ENCODE peak calls at places on chromosomes 6 and 20, in seven cellular contexts. One of them, this sample, is unnamed.

GRCh38 chr6:93248591-93248990 is 170.8 kb downstream of the EPHA7 start:
- DNase-seq in bronchial epithelial cell: no peak
- DNase-seq in left lung: no peak
- DNase-seq in colonic mucosa: no peak
- DNase-seq in mammary epithelial cell: no peak
- DNase-seq in lower lobe of right lung: no peak
- DNase-seq in psoas muscle: no peak
- DNase-seq in this sample: peak; percentile 4

GRCh38 chr20:62787329-62787728 is 8.9 kb upstream of the MRGBP start:
- DNase-seq in colonic mucosa: no peak
- DNase-seq in mammary epithelial cell: no peak
- DNase-seq in bronchial epithelial cell: no peak
- DNase-seq in left lung: no peak
- DNase-seq in lower lobe of right lung: no peak
- DNase-seq in psoas muscle: no peak
- DNase-seq in this sample: no peak

GRCh38 chr20:64247970-64248841 is 7.3 kb upstream of the PCMTD2 start:
- DNase-seq in lower lobe of right lung: no peak
- DNase-seq in psoas muscle: no peak
- DNase-seq in mammary epithelial cell: no peak
- DNase-seq in left lung: no peak
- DNase-seq in colonic mucosa: no peak
- DNase-seq in bronchial epithelial cell: no peak
- DNase-seq in this sample: no peak

GRCh38 chr6:81128671-81129070 is 623.8 kb downstream of the TENT5A start:
- DNase-seq in colonic mucosa: no peak
- DNase-seq in lower lobe of right lung: no peak
- DNase-seq in left lung: no peak
- DNase-seq in psoas muscle: no peak
- DNase-seq in mammary epithelial cell: no peak
- DNase-seq in bronchial epithelial cell: no peak
- DNase-seq in this sample: no peak

GRCh38 chr6:503610-504362 is 112.2 kb downstream of the IRF4 start:
- DNase-seq in lower lobe of right lung: no peak
- DNase-seq in left lung: no peak
- DNase-seq in mammary epithelial cell: no peak
- DNase-seq in bronchial epithelial cell: no peak
- DNase-seq in psoas muscle: no peak
- DNase-seq in colonic mucosa: no peak
- DNase-seq in this sample: no peak

GRCh38 chr6:109336221-109336955 is 45.9 kb downstream of the CD164 start:
- DNase-seq in mammary epithelial cell: peak; percentile 31
- DNase-seq in left lung: no peak
- DNase-seq in psoas muscle: no peak
- DNase-seq in colonic mucosa: peak; percentile 86
- DNase-seq in lower lobe of right lung: no peak
- DNase-seq in bronchial epithelial cell: peak; percentile 90
- DNase-seq in this sample: peak; percentile 16

GRCh38 chr20:62112368-62112767 is 9.9 kb upstream of the LSM14B start:
- DNase-seq in psoas muscle: no peak
- DNase-seq in colonic mucosa: no peak
- DNase-seq in bronchial epithelial cell: no peak
- DNase-seq in lower lobe of right lung: no peak
- DNase-seq in mammary epithelial cell: no peak
- DNase-seq in left lung: no peak
- DNase-seq in this sample: no peak

GRCh38 chr6:33610779-33611421 is 10.2 kb upstream of the ITPR3 start:
- DNase-seq in colonic mucosa: peak; percentile 64
- DNase-seq in mammary epithelial cell: peak; percentile 66
- DNase-seq in lower lobe of right lung: no peak
- DNase-seq in left lung: no peak
- DNase-seq in bronchial epithelial cell: no peak
- DNase-seq in psoas muscle: no peak
- DNase-seq in this sample: no peak

GRCh38 chr6:16759646-16760535 is 1.4 kb downstream of the ATXN1 start:
- DNase-seq in bronchial epithelial cell: peak; percentile 62
- DNase-seq in psoas muscle: peak; percentile 95
- DNase-seq in colonic mucosa: peak; percentile 92
- DNase-seq in mammary epithelial cell: peak; percentile 89
- DNase-seq in lower lobe of right lung: peak; percentile 93
- DNase-seq in left lung: peak; percentile 97
- DNase-seq in this sample: peak; percentile 83

GRCh38 chr6:54681987-54682386 is 164.6 kb upstream of the FAM83B start:
- DNase-seq in psoas muscle: no peak
- DNase-seq in colonic mucosa: no peak
- DNase-seq in mammary epithelial cell: peak; percentile 59
- DNase-seq in lower lobe of right lung: no peak
- DNase-seq in left lung: no peak
- DNase-seq in bronchial epithelial cell: peak; percentile 28
- DNase-seq in this sample: peak; percentile 65

GRCh38 chr6:105431226-105431625 is 28.3 kb upstream of the PREP start:
- DNase-seq in mammary epithelial cell: peak; percentile 46
- DNase-seq in colonic mucosa: peak; percentile 30
- DNase-seq in bronchial epithelial cell: peak; percentile 66
- DNase-seq in lower lobe of right lung: no peak
- DNase-seq in left lung: no peak
- DNase-seq in psoas muscle: no peak
- DNase-seq in this sample: peak; percentile 40

GRCh38 chr6:43718387-43719105 is 31.0 kb upstream of the MRPS18A start:
- DNase-seq in bronchial epithelial cell: no peak
- DNase-seq in psoas muscle: no peak
- DNase-seq in mammary epithelial cell: no peak
- DNase-seq in lower lobe of right lung: no peak
- DNase-seq in colonic mucosa: no peak
- DNase-seq in left lung: no peak
- DNase-seq in this sample: no peak

GRCh38 chr20:10316582-10316981 is 98.0 kb downstream of the SNAP25 start:
- DNase-seq in bronchial epithelial cell: no peak
- DNase-seq in colonic mucosa: no peak
- DNase-seq in mammary epithelial cell: no peak
- DNase-seq in lower lobe of right lung: no peak
- DNase-seq in psoas muscle: no peak
- DNase-seq in left lung: no peak
- DNase-seq in this sample: no peak

GRCh38 chr20:51700809-51701285 is 67.3 kb downstream of the ATP9A start:
- DNase-seq in colonic mucosa: peak; percentile 64
- DNase-seq in left lung: no peak
- DNase-seq in mammary epithelial cell: peak; percentile 27
- DNase-seq in bronchial epithelial cell: peak; percentile 38
- DNase-seq in lower lobe of right lung: no peak
- DNase-seq in psoas muscle: no peak
- DNase-seq in this sample: peak; percentile 38

GRCh38 chr20:58891076-58891685 is 38.7 kb downstream of the GNAS start:
- DNase-seq in bronchial epithelial cell: no peak
- DNase-seq in colonic mucosa: peak; percentile 78
- DNase-seq in psoas muscle: peak; percentile 90
- DNase-seq in mammary epithelial cell: peak; percentile 61
- DNase-seq in lower lobe of right lung: peak; percentile 84
- DNase-seq in left lung: peak; percentile 94
- DNase-seq in this sample: peak; percentile 35

GRCh38 chr6:11232968-11233626 is 629 bp upstream of the NEDD9 start:
- DNase-seq in mammary epithelial cell: no peak
- DNase-seq in colonic mucosa: peak; percentile 61
- DNase-seq in left lung: no peak
- DNase-seq in bronchial epithelial cell: no peak
- DNase-seq in lower lobe of right lung: no peak
- DNase-seq in psoas muscle: no peak
- DNase-seq in this sample: no peak

GRCh38 chr6:16249971-16250370 is 11.6 kb downstream of the GMPR start:
- DNase-seq in psoas muscle: no peak
- DNase-seq in colonic mucosa: no peak
- DNase-seq in lower lobe of right lung: no peak
- DNase-seq in mammary epithelial cell: peak; percentile 65
- DNase-seq in bronchial epithelial cell: no peak
- DNase-seq in left lung: no peak
- DNase-seq in this sample: no peak

GRCh38 chr20:7792131-7792869 is 148.0 kb downstream of the HAO1 start:
- DNase-seq in left lung: no peak
- DNase-seq in psoas muscle: no peak
- DNase-seq in colonic mucosa: no peak
- DNase-seq in lower lobe of right lung: no peak
- DNase-seq in mammary epithelial cell: peak; percentile 63
- DNase-seq in bronchial epithelial cell: peak; percentile 61
- DNase-seq in this sample: no peak

GRCh38 chr6:125984311-125984710 is 2.0 kb upstream of the TRMT11 start:
- DNase-seq in psoas muscle: no peak
- DNase-seq in lower lobe of right lung: no peak
- DNase-seq in bronchial epithelial cell: no peak
- DNase-seq in mammary epithelial cell: no peak
- DNase-seq in left lung: no peak
- DNase-seq in colonic mucosa: no peak
- DNase-seq in this sample: peak; percentile 20

GRCh38 chr6:150634641-150635292 is 35.1 kb downstream of the PLEKHG1 start:
- DNase-seq in left lung: no peak
- DNase-seq in mammary epithelial cell: peak; percentile 36
- DNase-seq in bronchial epithelial cell: no peak
- DNase-seq in lower lobe of right lung: no peak
- DNase-seq in colonic mucosa: no peak
- DNase-seq in psoas muscle: no peak
- DNase-seq in this sample: no peak

GRCh38 chr6:110398778-110399177 is 16.6 kb downstream of the DDO start:
- DNase-seq in mammary epithelial cell: peak; percentile 23
- DNase-seq in psoas muscle: no peak
- DNase-seq in colonic mucosa: no peak
- DNase-seq in bronchial epithelial cell: peak; percentile 54
- DNase-seq in left lung: no peak
- DNase-seq in lower lobe of right lung: no peak
- DNase-seq in this sample: peak; percentile 37

GRCh38 chr6:167963589-167964057 is 33.8 kb upstream of the KIF25 start:
- DNase-seq in bronchial epithelial cell: no peak
- DNase-seq in left lung: no peak
- DNase-seq in lower lobe of right lung: no peak
- DNase-seq in psoas muscle: no peak
- DNase-seq in mammary epithelial cell: no peak
- DNase-seq in colonic mucosa: no peak
- DNase-seq in this sample: no peak

GRCh38 chr6:167966540-167966905 is 30.9 kb upstream of the KIF25 start:
- DNase-seq in lower lobe of right lung: no peak
- DNase-seq in colonic mucosa: no peak
- DNase-seq in bronchial epithelial cell: no peak
- DNase-seq in left lung: no peak
- DNase-seq in psoas muscle: no peak
- DNase-seq in mammary epithelial cell: no peak
- DNase-seq in this sample: no peak

GRCh38 chr6:167962717-167963116 is 34.8 kb upstream of the KIF25 start:
- DNase-seq in left lung: no peak
- DNase-seq in colonic mucosa: no peak
- DNase-seq in psoas muscle: no peak
- DNase-seq in bronchial epithelial cell: no peak
- DNase-seq in mammary epithelial cell: no peak
- DNase-seq in lower lobe of right lung: no peak
- DNase-seq in this sample: no peak

GRCh38 chr6:167968091-167968490 is 29.4 kb upstream of the KIF25 start:
- DNase-seq in psoas muscle: no peak
- DNase-seq in mammary epithelial cell: no peak
- DNase-seq in lower lobe of right lung: no peak
- DNase-seq in bronchial epithelial cell: peak; percentile 10
- DNase-seq in colonic mucosa: peak; percentile 73
- DNase-seq in left lung: no peak
- DNase-seq in this sample: no peak

GRCh38 chr6:167965602-167966539 is 31.6 kb upstream of the KIF25 start:
- DNase-seq in psoas muscle: no peak
- DNase-seq in mammary epithelial cell: no peak
- DNase-seq in bronchial epithelial cell: no peak
- DNase-seq in lower lobe of right lung: no peak
- DNase-seq in left lung: no peak
- DNase-seq in colonic mucosa: peak; percentile 61
- DNase-seq in this sample: no peak
- H3K36me3 ChIP-seq in psoas muscle: peaks cover 2% of the 10 kb centered on the region
- H3K36me3 ChIP-seq in mammary epithelial cell: peaks cover 26% of the 10 kb centered on the region
- H3K36me3 ChIP-seq in bronchial epithelial cell: peaks cover 17% of the 10 kb centered on the region
- H3K36me3 ChIP-seq in lower lobe of right lung: peaks cover 77% of the 10 kb centered on the region
- H3K36me3 ChIP-seq in left lung: peaks cover 64% of the 10 kb centered on the region
- H3K36me3 ChIP-seq in colonic mucosa: no peaks in the 10 kb centered on the region
- H3K36me3 ChIP-seq in this sample: peaks cover 10% of the 10 kb centered on the region

GRCh38 chr20:34369265-34369664 is 6.2 kb downstream of the ITCH start:
- DNase-seq in psoas muscle: no peak
- DNase-seq in bronchial epithelial cell: peak; percentile 55
- DNase-seq in lower lobe of right lung: no peak
- DNase-seq in left lung: no peak
- DNase-seq in mammary epithelial cell: peak; percentile 70
- DNase-seq in colonic mucosa: no peak
- DNase-seq in this sample: no peak
- H3K36me3 ChIP-seq in psoas muscle: peaks cover 3% of the 10 kb centered on the region
- H3K36me3 ChIP-seq in bronchial epithelial cell: peaks cover 4% of the 10 kb centered on the region
- H3K36me3 ChIP-seq in lower lobe of right lung: peaks cover 48% of the 10 kb centered on the region
- H3K36me3 ChIP-seq in left lung: peaks cover 53% of the 10 kb centered on the region
- H3K36me3 ChIP-seq in mammary epithelial cell: peaks cover 35% of the 10 kb centered on the region
- H3K36me3 ChIP-seq in colonic mucosa: no peaks in the 10 kb centered on the region
- H3K36me3 ChIP-seq in this sample: peaks cover 31% of the 10 kb centered on the region

DNA sequence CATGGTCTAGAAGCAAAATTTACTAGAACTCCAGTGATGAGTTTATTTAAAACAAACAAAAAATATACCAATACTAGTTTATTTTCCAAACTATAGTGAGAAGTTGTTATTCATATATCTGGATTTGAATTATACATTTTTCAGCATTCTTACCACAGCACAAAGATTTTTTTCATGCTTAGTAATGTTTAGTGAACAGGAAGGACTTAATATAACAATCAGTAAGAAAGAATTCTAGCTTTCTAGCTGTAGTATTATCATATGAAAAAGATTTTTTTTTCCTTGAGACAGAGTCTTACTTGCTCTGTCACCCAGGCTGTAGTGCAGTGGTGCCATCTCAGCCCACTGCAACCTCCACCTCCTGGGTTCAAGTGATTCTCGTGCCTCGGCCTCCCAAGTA is 13.8 kb downstream of the MARCKS start:
- DNase-seq in mammary epithelial cell: no peak
- DNase-seq in lower lobe of right lung: no peak
- DNase-seq in left lung: no peak
- DNase-seq in psoas muscle: no peak
- DNase-seq in colonic mucosa: no peak
- DNase-seq in bronchial epithelial cell: no peak
- DNase-seq in this sample: no peak
- H3K36me3 ChIP-seq in mammary epithelial cell: no peaks in the 10 kb centered on the region
- H3K36me3 ChIP-seq in lower lobe of right lung: no peaks in the 10 kb centered on the region
- H3K36me3 ChIP-seq in left lung: no peaks in the 10 kb centered on the region
- H3K36me3 ChIP-seq in psoas muscle: no peaks in the 10 kb centered on the region
- H3K36me3 ChIP-seq in colonic mucosa: no peaks in the 10 kb centered on the region
- H3K36me3 ChIP-seq in bronchial epithelial cell: no peaks in the 10 kb centered on the region
- H3K36me3 ChIP-seq in this sample: no peaks in the 10 kb centered on the region

GRCh38 chr6:89727501-89727900 is 89.0 kb upstream of the LYRM2 start:
- DNase-seq in psoas muscle: no peak
- DNase-seq in bronchial epithelial cell: no peak
- DNase-seq in left lung: no peak
- DNase-seq in mammary epithelial cell: no peak
- DNase-seq in colonic mucosa: no peak
- DNase-seq in lower lobe of right lung: no peak
- DNase-seq in this sample: no peak

GRCh38 chr6:89724981-89725380 is 86.4 kb upstream of the LYRM2 start:
- DNase-seq in psoas muscle: no peak
- DNase-seq in colonic mucosa: no peak
- DNase-seq in bronchial epithelial cell: no peak
- DNase-seq in lower lobe of right lung: no peak
- DNase-seq in left lung: no peak
- DNase-seq in mammary epithelial cell: no peak
- DNase-seq in this sample: no peak

DNA sequence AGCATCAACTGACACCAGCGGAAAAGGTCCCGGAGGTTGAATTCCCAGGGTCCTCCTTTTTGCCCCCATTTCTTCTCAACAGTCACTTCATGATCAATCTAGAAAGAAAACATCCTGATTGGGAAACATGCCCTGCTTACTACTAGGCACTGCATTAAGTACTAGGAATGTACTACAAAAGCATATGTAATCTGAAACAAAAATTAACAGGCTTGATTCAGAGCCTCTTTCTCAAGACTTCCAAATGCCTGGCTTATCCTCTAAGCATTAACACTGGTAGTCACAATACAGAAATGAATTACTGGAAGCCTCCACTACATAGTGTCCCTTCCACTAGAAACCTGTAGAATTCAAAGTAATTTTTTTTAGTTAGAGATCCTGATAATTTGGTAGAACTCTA is 84.5 kb upstream of the LYRM2 start:
- DNase-seq in psoas muscle: no peak
- DNase-seq in bronchial epithelial cell: no peak
- DNase-seq in colonic mucosa: no peak
- DNase-seq in lower lobe of right lung: no peak
- DNase-seq in mammary epithelial cell: no peak
- DNase-seq in left lung: no peak
- DNase-seq in this sample: no peak
- H3K36me3 ChIP-seq in psoas muscle: peaks cover 17% of the 10 kb centered on the region
- H3K36me3 ChIP-seq in bronchial epithelial cell: peaks cover 14% of the 10 kb centered on the region
- H3K36me3 ChIP-seq in colonic mucosa: peaks cover 3% of the 10 kb centered on the region
- H3K36me3 ChIP-seq in lower lobe of right lung: peaks cover 92% of the 10 kb centered on the region
- H3K36me3 ChIP-seq in mammary epithelial cell: peaks cover 18% of the 10 kb centered on the region
- H3K36me3 ChIP-seq in left lung: peaks cover 89% of the 10 kb centered on the region
- H3K36me3 ChIP-seq in this sample: peaks cover 32% of the 10 kb centered on the region